ENCODE peak calls at places on chromosomes 5 and 9, in four cellular contexts. L is ovary, Y is progenitor cell of endocrine pancreas, A is GM23248. U is an unnamed sample.

GRCh38 chr9:130390371-130390770 is 54.4 kb upstream of the ASS1 start:
- DNase-seq in L (no peak), Y (no peak), A (no peak), U (no peak)

GRCh38 chr5:2003690-2004365 is 121.1 kb upstream of the IRX4 start:
- DNase-seq in L (no peak), Y (no peak), A (no peak), U (no peak)

GRCh38 chr9:120998111-120998510 is 52.0 kb downstream of the C5 start:
- DNase-seq in L (no peak), Y (no peak), A (no peak), U (no peak)

GRCh38 chr9:98867434-98868168 is 60.1 kb downstream of the GALNT12 start:
- DNase-seq in L (peak; percentile 76), Y (no peak), A (peak; percentile 93), U (no peak)

GRCh38 chr9:110655723-110656641 is 12.6 kb upstream of the MUSK start:
- DNase-seq in L (peak; percentile 39), Y (no peak), A (peak; percentile 90), U (no peak)

GRCh38 chr5:157819502-157820125 is 39.3 kb downstream of the CLINT1 start:
- DNase-seq in L (no peak), Y (no peak), A (no peak), U (no peak)

GRCh38 chr5:141701341-141702119 is 19.5 kb upstream of the ARAP3 start:
- DNase-seq in L (no peak), Y (no peak), A (no peak), U (no peak)

GRCh38 chr5:13985736-13986418 is 41.4 kb upstream of the DNAH5 start:
- DNase-seq in L (no peak), Y (no peak), A (peak; percentile 83), U (no peak)

GRCh38 chr9:87217056-87217455 is 269.8 kb upstream of the GAS1 start:
- DNase-seq in L (no peak), Y (no peak), A (no peak), U (no peak)